ENCODE peak calls at places on chromosome 18, in seven cellular contexts. T is BE2C, Q is GM13976, I is heart right ventricle, U is tibial artery, A is WTC11, Z is lung. R is an unnamed sample.

GRCh38 chr18:12741351-12741750 is 38.5 kb downstream of the PSMG2 start:
- DNase-seq in T (peak), Q (no peak), I (no peak), U (no peak), A (no peak), Z (no peak), R (no peak)

GRCh38 chr18:58576641-58577251 is 52.1 kb downstream of the ALPK2 start:
- DNase-seq in T (no peak), Q (no peak), I (no peak), U (no peak), A (no peak), Z (no peak), R (no peak)

GRCh38 chr18:51563401-51563800 is 365.9 kb upstream of the MEX3C start:
- DNase-seq in T (no peak), Q (no peak), I (no peak), U (no peak), A (no peak), Z (no peak), R (no peak)

GRCh38 chr18:10040287-10041011 is 126.6 kb downstream of the VAPA start:
- DNase-seq in T (no peak), Q (no peak), I (no peak), U (peak), A (no peak), Z (no peak), R (no peak)

GRCh38 chr18:8188196-8188595 is 421.0 kb upstream of the RAB12 start:
- DNase-seq in T (no peak), Q (no peak), I (no peak), U (no peak), A (no peak), Z (no peak), R (no peak)

GRCh38 chr18:24246143-24246542 is 107.3 kb downstream of the CABYR start:
- DNase-seq in T (no peak), Q (peak), I (no peak), U (no peak), A (no peak), Z (no peak), R (no peak)

GRCh38 chr18:23710946-23711345 is 21.7 kb downstream of the LAMA3 start:
- DNase-seq in T (no peak), Q (no peak), I (no peak), U (no peak), A (no peak), Z (no peak), R (no peak)

GRCh38 chr18:14971461-14972185 is 223.7 kb downstream of the ANKRD30B start:
- DNase-seq in T (no peak), Q (no peak), I (no peak), U (no peak), A (no peak), Z (no peak), R (no peak)

GRCh38 chr18:79624356-79624961 is 55.1 kb upstream of the CTDP1 start:
- DNase-seq in T (no peak), Q (no peak), I (no peak), U (no peak), A (no peak), Z (no peak), R (no peak)

GRCh38 chr18:50393802-50394201 is 19.0 kb downstream of the SKA1 start:
- DNase-seq in T (no peak), Q (no peak), I (no peak), U (no peak), A (no peak), Z (no peak), R (no peak)

GRCh38 chr18:11153096-11153495 is 3.7 kb upstream of the PIEZO2 start:
- DNase-seq in T (no peak), Q (no peak), I (no peak), U (no peak), A (no peak), Z (no peak), R (no peak)

GRCh38 chr18:79260510-79260909 is 135.2 kb upstream of the NFATC1 start:
- DNase-seq in T (no peak), Q (no peak), I (no peak), U (no peak), A (no peak), Z (no peak), R (no peak)

GRCh38 chr18:50970006-50970405 is 2.2 kb downstream of the ELAC1 start:
- DNase-seq in T (no peak), Q (no peak), I (peak), U (no peak), A (no peak), Z (peak), R (no peak)

GRCh38 chr18:53790817-53791216 is 433.7 kb downstream of the MBD2 start:
- DNase-seq in T (no peak), Q (no peak), I (no peak), U (no peak), A (no peak), Z (no peak), R (no peak)

GRCh38 chr18:29434650-29435049 is 1257.7 kb upstream of the CDH2 start:
- DNase-seq in T (no peak), Q (no peak), I (no peak), U (no peak), A (no peak), Z (no peak), R (no peak)

GRCh38 chr18:58863539-58864145 is 1.0 kb upstream of the ZNF532 start:
- DNase-seq in T (peak), Q (peak), I (peak), U (peak), A (peak), Z (peak), R (peak)